ENCODE peak calls at places on chromosome 19, in four cellular contexts. P is H1, C is testis, M is transverse colon. L is an unnamed sample.

GRCh38 chr19:40684280-40684679 is 6.2 kb downstream of the NUMBL start:
- DNase-seq in C (no peak), M (no peak), P (no peak), L (no peak)

GRCh38 chr19:35468637-35469036 is 20.6 kb downstream of the FFAR2 start:
- DNase-seq in P (no peak), M (peak), C (peak), L (peak)

GRCh38 chr19:48368942-48369341 is 4.8 kb downstream of the SYNGR4 start:
- DNase-seq in M (peak), C (peak), P (no peak), L (no peak)

GRCh38 chr19:3986260-3987041 is 1.2 kb upstream of the EEF2 start:
- DNase-seq in M (peak), P (no peak), C (peak), L (peak)

GRCh38 chr19:14059652-14060155 is 2.2 kb downstream of the PALM3 start:
- DNase-seq in C (no peak), M (no peak), P (no peak), L (no peak)

GRCh38 chr19:5216141-5216847 is 124.3 kb downstream of the PTPRS start:
- DNase-seq in P (no peak), M (no peak), C (no peak), L (no peak)

GRCh38 chr19:18392417-18392816 is 5.0 kb downstream of the LRRC25 start:
- DNase-seq in C (peak), P (no peak), M (peak), L (peak)

GRCh38 chr19:55210120-55210493 is 806 bp upstream of the PTPRH start:
- DNase-seq in P (no peak), C (no peak), M (no peak), L (peak)

GRCh38 chr19:31164666-31165265 is 184.5 kb downstream of the TSHZ3 start:
- DNase-seq in M (no peak), C (no peak), P (no peak), L (no peak)

GRCh38 chr19:45103625-45104319 is 10.8 kb downstream of the PPP1R37 start:
- DNase-seq in C (no peak), M (no peak), P (no peak), L (peak)

GRCh38 chr19:6551607-6552450 is 21.0 kb downstream of the TNFSF9 start:
- DNase-seq in C (peak), P (peak), M (peak), L (no peak)

GRCh38 chr19:49420227-49420626 is 3.0 kb downstream of the PTH2 start:
- DNase-seq in M (no peak), C (no peak), P (no peak), L (no peak)

GRCh38 chr19:10677796-10678195 is 23.4 kb upstream of the QTRT1 start:
- DNase-seq in P (no peak), M (no peak), C (no peak), L (no peak)
- TF ChIP-seq POLR2A in P (no peak), M (no peak), C (no peak), L (no peak)

DNA sequence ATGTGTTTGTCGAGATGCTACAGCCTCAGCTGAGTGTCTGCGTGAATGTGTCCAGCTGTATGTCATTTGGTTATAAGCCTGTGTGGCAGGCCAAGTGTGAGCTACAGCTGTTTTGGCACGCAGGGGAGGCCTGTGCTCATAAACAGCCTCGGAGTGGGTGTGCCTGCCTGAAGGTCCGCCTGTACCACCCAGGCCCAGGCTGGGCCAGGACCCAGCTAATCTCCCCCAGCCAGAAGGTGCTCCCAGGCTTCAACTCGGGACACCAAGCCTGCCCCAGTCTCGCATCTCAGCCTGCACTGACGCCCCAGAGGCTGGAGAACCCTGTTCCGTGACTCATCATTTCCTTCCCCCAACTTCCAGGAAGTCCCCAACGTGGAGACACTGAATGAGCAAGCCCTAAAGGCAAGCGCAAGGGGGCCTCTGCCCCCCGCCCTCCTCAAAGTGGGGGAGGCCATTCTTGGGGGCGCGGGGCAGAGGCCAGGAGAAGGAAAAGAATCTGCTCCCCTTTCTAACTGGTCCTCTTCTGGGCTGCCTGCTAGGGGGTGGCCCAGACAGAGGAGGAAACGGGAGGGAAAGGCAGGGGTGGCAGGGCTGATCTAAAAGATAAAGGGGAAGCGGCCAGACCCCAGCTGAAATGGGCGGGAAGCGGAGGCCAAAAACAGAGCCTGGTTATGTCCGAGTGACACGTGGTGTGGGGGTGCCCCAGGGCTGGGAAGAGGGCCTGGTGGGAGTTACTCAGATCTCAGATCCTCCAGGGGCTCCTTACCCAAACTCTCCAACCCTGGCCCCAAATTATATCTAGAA is 2.0 kb downstream of the SLC1A5 start:
- DNase-seq in M (peak), P (peak), C (peak), L (peak)
- TF ChIP-seq POLR2A in M (peak), P (no peak), C (no peak), L (peak)

GRCh38 chr19:8212916-8213315 is 3.7 kb downstream of the CERS4 start:
- DNase-seq in M (no peak), P (no peak), C (no peak), L (no peak)

GRCh38 chr19:8215783-8216182 is 6.6 kb downstream of the CERS4 start:
- DNase-seq in M (no peak), P (no peak), C (no peak), L (no peak)

GRCh38 chr19:8216357-8216756 is 7.2 kb downstream of the CERS4 start:
- DNase-seq in C (no peak), P (no peak), M (no peak), L (no peak)

GRCh38 chr19:8213827-8214672 is 4.9 kb downstream of the CERS4 start:
- DNase-seq in M (no peak), P (no peak), C (no peak), L (no peak)

GRCh38 chr19:8214802-8215201 is 5.6 kb downstream of the CERS4 start:
- DNase-seq in P (no peak), C (peak), M (no peak), L (no peak)
- TF ChIP-seq POLR2A in P (no peak), C (no peak), M (no peak), L (no peak)

DNA sequence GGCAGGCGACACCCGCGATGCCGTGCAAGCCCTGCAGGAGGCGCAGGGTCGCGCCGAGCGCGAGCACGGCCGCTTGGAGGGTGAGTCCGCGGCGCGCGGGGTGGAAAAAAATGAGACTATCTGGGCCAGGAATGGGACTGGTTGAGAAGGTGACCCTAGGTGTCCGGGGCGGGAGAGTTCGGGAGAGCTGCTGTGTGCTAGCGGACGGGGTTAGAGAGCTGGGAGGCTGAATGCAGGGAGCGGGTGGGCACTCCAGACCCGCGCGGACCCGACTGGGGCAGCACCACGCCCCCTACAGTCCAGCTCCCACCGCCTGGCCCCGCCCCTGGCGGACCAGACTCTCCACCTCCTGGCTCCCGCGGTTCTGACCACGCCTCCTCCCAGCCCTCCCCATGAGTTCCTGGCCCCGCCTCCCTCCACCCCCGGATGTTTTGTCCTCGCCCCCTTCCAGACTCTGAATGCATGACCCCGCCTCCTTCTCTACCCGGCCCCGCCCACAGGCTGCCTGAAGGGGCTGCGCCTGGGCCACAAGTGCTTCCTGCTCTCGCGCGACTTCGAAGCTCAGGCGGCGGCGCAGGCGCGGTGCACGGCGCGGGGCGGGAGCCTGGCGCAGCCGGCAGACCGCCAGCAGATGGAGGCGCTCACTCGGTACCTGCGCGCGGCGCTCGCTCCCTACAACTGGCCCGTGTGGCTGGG is 1.5 kb downstream of the CLEC11A start:
- DNase-seq in P (peak), C (peak), M (peak), L (peak)
- TF ChIP-seq POLR2A in P (no peak), C (no peak), M (peak), L (no peak)

DNA sequence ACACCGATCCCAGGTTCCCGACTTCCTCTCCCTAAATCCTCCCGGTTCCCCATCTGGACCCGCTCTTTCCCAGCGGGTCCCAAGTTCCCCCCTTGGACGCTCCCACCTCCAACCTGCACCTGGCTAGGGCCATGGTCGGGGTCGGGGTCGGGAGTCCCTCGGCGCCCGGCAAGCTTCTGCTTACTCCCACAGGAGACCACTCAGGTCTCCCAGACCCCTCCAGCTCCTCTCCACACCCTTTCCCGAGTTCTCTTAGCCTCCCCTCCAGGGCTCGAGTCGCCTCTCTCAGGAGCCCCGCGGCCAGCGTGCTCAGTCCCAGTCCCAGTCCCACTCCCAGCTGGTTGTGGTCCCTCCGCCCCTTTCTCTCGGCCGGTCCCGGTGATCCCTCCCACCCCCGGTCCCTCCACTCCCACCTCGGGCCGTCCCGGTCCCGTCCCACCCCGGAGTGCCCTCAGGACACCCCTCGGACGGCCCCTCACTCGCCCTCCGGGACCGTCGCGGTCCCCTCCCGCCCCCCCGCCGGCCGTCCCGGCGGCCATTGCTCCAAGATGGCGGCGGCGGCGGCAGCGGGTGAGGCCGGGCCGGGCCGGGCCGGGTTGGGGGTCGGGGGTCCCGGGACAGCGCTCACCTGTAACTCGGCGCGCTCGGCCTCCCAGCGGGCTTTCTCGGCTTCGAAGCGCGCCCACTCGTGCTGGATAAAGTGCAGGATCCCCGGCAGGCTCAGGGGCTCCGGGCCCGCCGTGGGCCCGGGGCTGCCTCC is at the start of gene FKRP:
- DNase-seq in M (no peak), P (no peak), C (no peak), L (no peak)
- TF ChIP-seq POLR2A in M (no peak), P (no peak), C (no peak), L (no peak)

L was measured in body of pancreas.